ENCODE peak calls at places on chromosomes 6 and 20, in five cellular contexts. One of them, this sample, is unnamed.

GRCh38 chr6:139970591-139970991 is 596.1 kb upstream of the CITED2 start:
- DNase-seq in HepG2: no peak
- DNase-seq in GM23338: no peak
- DNase-seq in K562: no peak
- DNase-seq in A549: no peak
- DNase-seq in this sample: no peak

GRCh38 chr6:126947070-126947469 is 171.4 kb upstream of the RSPO3 start:
- DNase-seq in HepG2: no peak
- DNase-seq in A549: no peak
- DNase-seq in GM23338: no peak
- DNase-seq in K562: no peak
- DNase-seq in this sample: no peak

GRCh38 chr6:29941476-29941875 is 856 bp upstream of the HLA-A start:
- DNase-seq in HepG2: no peak
- DNase-seq in K562: no peak
- DNase-seq in GM23338: no peak
- DNase-seq in A549: no peak
- DNase-seq in this sample: no peak

GRCh38 chr6:27188206-27188884 is 59.2 kb upstream of the PRSS16 start:
- DNase-seq in GM23338: peak
- DNase-seq in HepG2: peak
- DNase-seq in A549: peak
- DNase-seq in K562: peak
- DNase-seq in this sample: peak

GRCh38 chr6:142934190-142934589 is 10.8 kb downstream of the HIVEP2 start:
- DNase-seq in A549: no peak
- DNase-seq in K562: no peak
- DNase-seq in GM23338: no peak
- DNase-seq in HepG2: no peak
- DNase-seq in this sample: no peak

GRCh38 chr6:161594412-161594811 is 320.6 kb upstream of the AGPAT4 start:
- DNase-seq in A549: no peak
- DNase-seq in K562: no peak
- DNase-seq in HepG2: no peak
- DNase-seq in GM23338: no peak
- DNase-seq in this sample: no peak

GRCh38 chr6:1223312-1223603 is 88.6 kb upstream of the FOXQ1 start:
- DNase-seq in K562: no peak
- DNase-seq in GM23338: no peak
- DNase-seq in A549: no peak
- DNase-seq in HepG2: no peak
- DNase-seq in this sample: no peak

GRCh38 chr6:168208854-168209253 is 110.7 kb downstream of the DACT2 start:
- DNase-seq in A549: no peak
- DNase-seq in GM23338: peak
- DNase-seq in K562: no peak
- DNase-seq in HepG2: no peak
- DNase-seq in this sample: no peak

GRCh38 chr20:1965520-1966278 is 28.2 kb downstream of the PDYN start:
- DNase-seq in A549: peak
- DNase-seq in K562: peak
- DNase-seq in GM23338: peak
- DNase-seq in HepG2: peak
- DNase-seq in this sample: peak

GRCh38 chr6:136525586-136526195 is 24.5 kb downstream of the MAP7 start:
- DNase-seq in A549: peak
- DNase-seq in GM23338: no peak
- DNase-seq in K562: no peak
- DNase-seq in HepG2: no peak
- DNase-seq in this sample: no peak

GRCh38 chr6:3777695-3778461 is 26.4 kb upstream of the PXDC1 start:
- DNase-seq in A549: no peak
- DNase-seq in HepG2: no peak
- DNase-seq in GM23338: no peak
- DNase-seq in K562: no peak
- DNase-seq in this sample: no peak

GRCh38 chr6:92810913-92811312 is 608.4 kb downstream of the EPHA7 start:
- DNase-seq in K562: peak
- DNase-seq in HepG2: peak
- DNase-seq in A549: peak
- DNase-seq in GM23338: peak
- DNase-seq in this sample: peak

GRCh38 chr6:74320076-74320475 is 624.1 kb downstream of the CD109 start:
- DNase-seq in K562: no peak
- DNase-seq in A549: peak
- DNase-seq in HepG2: no peak
- DNase-seq in GM23338: peak
- DNase-seq in this sample: no peak

GRCh38 chr6:85252552-85252951 is 197.3 kb upstream of the NT5E start:
- DNase-seq in K562: no peak
- DNase-seq in HepG2: no peak
- DNase-seq in GM23338: no peak
- DNase-seq in A549: no peak
- DNase-seq in this sample: no peak

GRCh38 chr6:157999100-158000051 is 17.7 kb downstream of the SYNJ2 start:
- DNase-seq in K562: no peak
- DNase-seq in GM23338: no peak
- DNase-seq in A549: no peak
- DNase-seq in HepG2: no peak
- DNase-seq in this sample: no peak

GRCh38 chr6:36025932-36026327 is 1.5 kb upstream of the SLC26A8 start:
- DNase-seq in K562: no peak
- DNase-seq in A549: no peak
- DNase-seq in GM23338: peak
- DNase-seq in HepG2: peak
- DNase-seq in this sample: no peak

GRCh38 chr6:125102901-125103300 is 50.7 kb upstream of the TPD52L1 start:
- DNase-seq in GM23338: no peak
- DNase-seq in K562: no peak
- DNase-seq in HepG2: peak
- DNase-seq in A549: peak
- DNase-seq in this sample: no peak

GRCh38 chr6:56752009-56752408 is 109.3 kb upstream of the DST start:
- DNase-seq in HepG2: no peak
- DNase-seq in K562: no peak
- DNase-seq in A549: no peak
- DNase-seq in GM23338: peak
- DNase-seq in this sample: no peak

GRCh38 chr6:71040043-71040442 is 83.2 kb upstream of the B3GAT2 start:
- DNase-seq in K562: no peak
- DNase-seq in GM23338: no peak
- DNase-seq in HepG2: no peak
- DNase-seq in A549: no peak
- DNase-seq in this sample: no peak

GRCh38 chr6:104599821-104600658 is 259.7 kb downstream of the HACE1 start:
- DNase-seq in HepG2: no peak
- DNase-seq in A549: no peak
- DNase-seq in K562: no peak
- DNase-seq in GM23338: no peak
- DNase-seq in this sample: no peak

GRCh38 chr6:12516070-12516469 is 200.5 kb upstream of the PHACTR1 start:
- DNase-seq in K562: no peak
- DNase-seq in A549: no peak
- DNase-seq in GM23338: no peak
- DNase-seq in HepG2: no peak
- DNase-seq in this sample: no peak

GRCh38 chr6:88922775-88923548 is 40.5 kb downstream of the RNGTT start:
- DNase-seq in HepG2: no peak
- DNase-seq in K562: no peak
- DNase-seq in A549: no peak
- DNase-seq in GM23338: no peak
- DNase-seq in this sample: no peak

GRCh38 chr20:62085206-62085605 is 19.5 kb upstream of the TAF4 start:
- DNase-seq in A549: no peak
- DNase-seq in GM23338: no peak
- DNase-seq in HepG2: no peak
- DNase-seq in K562: no peak
- DNase-seq in this sample: no peak

GRCh38 chr20:53834044-53834442 is 236.4 kb downstream of the BCAS1 start:
- DNase-seq in GM23338: no peak
- DNase-seq in A549: no peak
- DNase-seq in K562: no peak
- DNase-seq in HepG2: no peak
- DNase-seq in this sample: no peak

GRCh38 chr20:23668477-23668951 is 20.3 kb downstream of the CST4 start:
- DNase-seq in K562: peak
- DNase-seq in GM23338: peak
- DNase-seq in A549: peak
- DNase-seq in HepG2: peak
- DNase-seq in this sample: no peak

GRCh38 chr6:108988765-108989164 is 105.9 kb downstream of the SESN1 start:
- DNase-seq in A549: no peak
- DNase-seq in HepG2: no peak
- DNase-seq in GM23338: no peak
- DNase-seq in K562: no peak
- DNase-seq in this sample: no peak

GRCh38 chr20:4875578-4876067 is 125.7 kb downstream of the SLC23A2 start:
- DNase-seq in K562: no peak
- DNase-seq in GM23338: no peak
- DNase-seq in A549: no peak
- DNase-seq in HepG2: no peak
- DNase-seq in this sample: peak

GRCh38 chr6:147279423-147279822 is 75.2 kb downstream of the STXBP5 start:
- DNase-seq in K562: no peak
- DNase-seq in A549: no peak
- DNase-seq in HepG2: no peak
- DNase-seq in GM23338: no peak
- DNase-seq in this sample: no peak

GRCh38 chr6:105136433-105137350 is 43.1 kb downstream of the POPDC3 start:
- DNase-seq in A549: peak
- DNase-seq in HepG2: no peak
- DNase-seq in GM23338: peak
- DNase-seq in K562: peak
- DNase-seq in this sample: no peak

DNA sequence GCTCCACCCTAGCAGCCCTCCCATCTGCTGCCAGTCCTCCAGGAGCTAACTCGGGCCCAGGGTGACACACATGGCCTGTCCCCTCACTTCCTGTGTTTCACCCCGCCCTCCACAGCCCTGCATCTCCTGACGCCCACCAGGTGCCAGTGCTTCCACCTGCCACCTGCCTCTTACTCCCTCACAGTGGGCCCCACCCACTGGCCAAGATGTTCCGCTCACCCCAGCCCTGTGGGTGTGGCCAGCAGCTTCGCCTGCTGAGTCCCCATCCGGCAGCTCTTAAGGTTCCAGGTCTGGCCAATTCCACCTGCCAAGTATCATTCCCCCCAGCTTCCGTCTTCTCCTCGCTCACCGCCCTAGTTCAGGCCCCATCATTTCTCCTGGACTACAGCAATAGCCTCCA is 184.1 kb downstream of the MBOAT1 start:
- DNase-seq in A549: no peak
- DNase-seq in K562: no peak
- DNase-seq in GM23338: peak
- DNase-seq in HepG2: no peak
- DNase-seq in this sample: no peak
- TF ChIP-seq JUNB in A549: no peak
- TF ChIP-seq JUNB in K562: no peak
- TF ChIP-seq JUNB in GM23338: no peak
- TF ChIP-seq JUNB in HepG2: no peak
- TF ChIP-seq JUNB in this sample: no peak

GRCh38 chr6:103184776-103185175 is 1674.9 kb downstream of the HACE1 start:
- DNase-seq in GM23338: no peak
- DNase-seq in HepG2: no peak
- DNase-seq in K562: no peak
- DNase-seq in A549: no peak
- DNase-seq in this sample: no peak
- TF ChIP-seq JUNB in GM23338: no peak
- TF ChIP-seq JUNB in HepG2: no peak
- TF ChIP-seq JUNB in K562: no peak
- TF ChIP-seq JUNB in A549: no peak
- TF ChIP-seq JUNB in this sample: no peak

DNA sequence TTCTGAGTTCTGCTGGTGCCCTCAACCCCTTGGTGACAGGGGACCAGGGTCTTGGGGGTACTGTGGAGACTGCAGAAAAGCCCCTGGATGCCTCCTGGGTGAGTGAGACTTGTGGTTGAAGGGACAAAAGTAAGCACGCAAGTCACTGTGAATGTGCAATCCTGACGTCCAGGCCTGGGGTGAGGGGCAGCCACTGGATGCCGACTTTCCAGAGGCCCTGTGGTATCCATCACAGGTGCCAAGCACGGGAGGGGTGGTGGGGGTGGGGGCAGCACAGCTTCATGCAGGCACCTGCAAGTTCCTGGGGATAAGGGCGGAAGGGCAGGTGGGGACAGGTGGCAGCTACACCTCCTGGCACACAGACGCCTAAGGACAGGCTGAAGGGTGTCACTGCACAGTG is 20.1 kb upstream of the UBE2V1 start:
- DNase-seq in A549: no peak
- DNase-seq in GM23338: no peak
- DNase-seq in K562: no peak
- DNase-seq in HepG2: no peak
- DNase-seq in this sample: no peak
- TF ChIP-seq JUNB in A549: no peak
- TF ChIP-seq JUNB in GM23338: no peak
- TF ChIP-seq JUNB in K562: no peak
- TF ChIP-seq JUNB in HepG2: no peak
- TF ChIP-seq JUNB in this sample: no peak

GRCh38 chr6:149079911-149080501 is 237.5 kb upstream of the TAB2 start:
- DNase-seq in A549: no peak
- DNase-seq in HepG2: no peak
- DNase-seq in GM23338: no peak
- DNase-seq in K562: no peak
- DNase-seq in this sample: no peak
- TF ChIP-seq JUNB in A549: no peak
- TF ChIP-seq JUNB in HepG2: no peak
- TF ChIP-seq JUNB in GM23338: no peak
- TF ChIP-seq JUNB in K562: no peak
- TF ChIP-seq JUNB in this sample: peak

DNA sequence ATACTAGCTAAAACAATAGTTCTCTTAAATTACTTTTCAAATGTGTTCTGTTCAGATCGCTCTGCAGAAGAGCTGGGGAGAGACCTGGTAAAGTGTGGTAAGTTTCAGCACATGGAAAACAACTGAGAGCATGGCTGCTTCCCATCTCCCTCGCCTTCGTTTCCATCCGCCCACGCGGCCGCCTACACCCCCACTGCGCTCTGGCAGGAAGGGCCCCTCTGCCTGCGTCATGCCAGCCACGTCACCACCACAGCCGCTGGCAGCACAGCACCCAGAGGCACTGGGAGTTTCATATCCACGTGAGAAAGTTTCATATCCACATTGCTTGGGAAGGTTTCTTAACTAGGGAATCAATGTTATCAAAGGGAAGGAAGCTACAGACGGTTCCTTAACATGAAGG is 23.9 kb upstream of the PDE10A start:
- DNase-seq in K562: no peak
- DNase-seq in GM23338: no peak
- DNase-seq in A549: no peak
- DNase-seq in HepG2: no peak
- DNase-seq in this sample: no peak
- TF ChIP-seq JUNB in K562: no peak
- TF ChIP-seq JUNB in GM23338: no peak
- TF ChIP-seq JUNB in A549: no peak
- TF ChIP-seq JUNB in HepG2: no peak
- TF ChIP-seq JUNB in this sample: no peak

This sample was measured in GM12878.